ENCODE peak calls at places on chromosomes 7 and 10, in five cellular contexts. O is H1, K is IMR-90, Z is MM.1S, W is HCT116. B is an unnamed sample.

GRCh38 chr10:71302874-71303568 is 16.0 kb upstream of the SLC29A3 start:
- DNase-seq in O (no peak), K (peak), W (peak), Z (peak), B (peak)

GRCh38 chr7:6227294-6227846 is 45.1 kb downstream of the CYTH3 start:
- DNase-seq in Z (no peak), W (no peak), O (no peak), K (peak), B (peak)

GRCh38 chr7:4270268-4270667 is 411.8 kb upstream of the FOXK1 start:
- DNase-seq in K (no peak), O (peak), Z (no peak), W (no peak), B (no peak)

GRCh38 chr10:120460776-120461175 is 3.7 kb downstream of the PLPP4 start:
- DNase-seq in K (peak), O (no peak), Z (no peak), W (no peak), B (no peak)

GRCh38 chr7:33952824-33953223 is 47.5 kb downstream of the BMPER start:
- DNase-seq in O (no peak), Z (no peak), K (peak), W (no peak), B (no peak)

GRCh38 chr7:73397521-73397934 is 36.0 kb upstream of the FZD9 start:
- DNase-seq in W (no peak), Z (no peak), O (peak), K (no peak), B (no peak)

GRCh38 chr7:150788474-150789269 is 11.5 kb downstream of the TMEM176B start:
- DNase-seq in Z (no peak), K (peak), W (no peak), O (no peak), B (no peak)

GRCh38 chr7:12706900-12707536 is 19.6 kb downstream of the ARL4A start:
- DNase-seq in W (no peak), Z (no peak), O (no peak), K (peak), B (peak)

GRCh38 chr10:114499630-114500190 is 95.4 kb upstream of the AFAP1L2 start:
- DNase-seq in O (no peak), K (no peak), W (no peak), Z (peak), B (no peak)

GRCh38 chr10:75717126-75717916 is 285.9 kb downstream of the LRMDA start:
- DNase-seq in Z (no peak), O (no peak), K (no peak), W (no peak), B (no peak)

GRCh38 chr10:86962136-86962980 is 4.0 kb downstream of the SNCG start:
- DNase-seq in Z (no peak), W (no peak), K (no peak), O (no peak), B (no peak)

GRCh38 chr7:128409435-128410091 is at the start of gene IMPDH1:
- DNase-seq in W (no peak), K (peak), O (peak), Z (peak), B (peak)

GRCh38 chr7:157830331-157830730 is 493.5 kb downstream of the DNAJB6 start:
- DNase-seq in Z (no peak), K (no peak), O (no peak), W (no peak), B (no peak)

GRCh38 chr7:15007507-15007906 is 105.0 kb upstream of the DGKB start:
- DNase-seq in O (peak), Z (no peak), K (no peak), W (peak), B (peak)

GRCh38 chr7:144437370-144438191 is 34.1 kb upstream of the NOBOX start:
- DNase-seq in K (peak), O (peak), W (peak), Z (peak), B (peak)

GRCh38 chr10:89295597-89295996 is 6.2 kb upstream of the IFIT2 start:
- DNase-seq in K (peak), O (no peak), W (no peak), Z (peak), B (peak)

GRCh38 chr10:48608279-48608681 is 3.4 kb upstream of the ARHGAP22 start:
- DNase-seq in Z (peak), K (no peak), W (peak), O (peak), B (peak)

GRCh38 chr10:98028168-98028770 is 2.2 kb downstream of the CRTAC1 start:
- DNase-seq in Z (peak), W (peak), O (peak), K (peak), B (peak)

GRCh38 chr10:46995234-46995633 is 84.0 kb downstream of the PTPN20 start:
- DNase-seq in K (no peak), Z (no peak), O (peak), W (no peak), B (peak)

GRCh38 chr10:84588971-84589370 is 260.6 kb downstream of the CCSER2 start:
- DNase-seq in K (no peak), Z (no peak), O (peak), W (no peak), B (no peak)

GRCh38 chr10:36446873-36447272 is 678.5 kb upstream of the ANKRD30A start:
- DNase-seq in Z (no peak), K (no peak), O (no peak), W (no peak), B (no peak)

GRCh38 chr10:63542835-63543575 is 21.8 kb downstream of the REEP3 start:
- DNase-seq in W (peak), Z (no peak), K (peak), O (no peak), B (peak)

GRCh38 chr7:151632750-151633515 is 113.2 kb upstream of the RHEB start:
- DNase-seq in O (peak), Z (peak), K (peak), W (no peak), B (peak)

GRCh38 chr7:4836206-4836661 is 25.6 kb downstream of the PAPOLB start:
- DNase-seq in K (no peak), O (no peak), W (no peak), Z (no peak), B (no peak)

GRCh38 chr7:70093496-70093895 is 495.2 kb downstream of the AUTS2 start:
- DNase-seq in Z (no peak), K (no peak), O (no peak), W (no peak), B (peak)

GRCh38 chr7:117489911-117490310 is 10.1 kb downstream of the CFTR start:
- DNase-seq in Z (no peak), O (no peak), K (no peak), W (no peak), B (no peak)

DNA sequence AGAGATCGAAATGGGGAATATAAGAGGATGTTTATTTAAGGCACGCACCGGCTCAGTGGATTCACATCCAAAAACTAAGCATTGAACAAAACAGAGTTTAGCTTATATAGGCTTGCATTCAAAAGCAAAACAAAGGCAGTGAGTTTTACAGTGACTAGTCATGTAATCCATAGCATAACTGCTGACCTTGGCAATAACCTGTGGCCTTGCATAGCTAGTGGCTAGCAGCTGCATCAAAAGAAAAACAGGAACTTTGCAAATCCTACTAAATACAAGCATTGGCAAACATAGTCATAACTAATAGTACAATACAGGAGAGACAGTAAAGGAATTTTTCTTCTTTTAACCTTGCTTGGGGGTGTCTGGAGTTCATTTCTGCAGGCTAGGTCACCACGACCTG is 9.7 kb upstream of the ZNF485 start:
- DNase-seq in W (no peak), K (no peak), Z (no peak), O (no peak), B (no peak)
- H3K9ac ChIP-seq in W (no peak), K (no peak), Z (no peak), O (no peak), B (no peak)

GRCh38 chr10:6748981-6749630 is 169.0 kb upstream of the PRKCQ start:
- DNase-seq in Z (no peak), O (no peak), K (peak), W (peak), B (peak)

GRCh38 chr10:6751363-6751762 is 171.3 kb upstream of the PRKCQ start:
- DNase-seq in O (no peak), W (no peak), K (no peak), Z (no peak), B (no peak)

GRCh38 chr10:6743291-6743849 is 163.3 kb upstream of the PRKCQ start:
- DNase-seq in Z (no peak), O (no peak), W (no peak), K (no peak), B (no peak)

GRCh38 chr10:6748029-6748428 is 168.0 kb upstream of the PRKCQ start:
- DNase-seq in O (no peak), Z (no peak), W (no peak), K (peak), B (peak)

GRCh38 chr10:6746782-6747181 is 166.7 kb upstream of the PRKCQ start:
- DNase-seq in O (no peak), W (no peak), K (peak), Z (no peak), B (no peak)
- TF ChIP-seq CTCF in O (no peak), W (no peak), K (peak), Z (no peak), B (no peak)

GRCh38 chr10:132591166-132591971 is 53.8 kb downstream of the INPP5A start:
- DNase-seq in K (peak), O (no peak), W (no peak), Z (no peak), B (peak)
- H3K4me2 ChIP-seq in K (peak), O (peak), W (peak), Z (no peak), B (no peak)

GRCh38 chr10:126224967-126225671 is 163.2 kb downstream of the ADAM12 start:
- DNase-seq in O (no peak), Z (no peak), K (no peak), W (no peak), B (no peak)

GRCh38 chr10:126227762-126228134 is 160.5 kb downstream of the ADAM12 start:
- DNase-seq in O (no peak), W (no peak), Z (no peak), K (peak), B (peak)

GRCh38 chr10:126226205-126226604 is 162.1 kb downstream of the ADAM12 start:
- DNase-seq in W (no peak), Z (no peak), O (no peak), K (no peak), B (no peak)

GRCh38 chr10:126225672-126226007 is 162.6 kb downstream of the ADAM12 start:
- DNase-seq in Z (no peak), O (no peak), W (no peak), K (no peak), B (no peak)

GRCh38 chr10:126226988-126227761 is 161.1 kb downstream of the ADAM12 start:
- DNase-seq in Z (no peak), K (no peak), W (no peak), O (no peak), B (no peak)
- H3K9ac ChIP-seq in Z (no peak), K (peak), W (no peak), O (no peak), B (no peak)

GRCh38 chr7:51314726-51315125 is 1.9 kb downstream of the COBL start:
- DNase-seq in O (peak), K (no peak), Z (no peak), W (no peak), B (no peak)

GRCh38 chr7:51315393-51316261 is 982 bp downstream of the COBL start:
- DNase-seq in K (no peak), Z (no peak), O (peak), W (peak), B (no peak)

GRCh38 chr7:51316666-51317581 is at the start of gene COBL:
- DNase-seq in Z (no peak), K (no peak), O (peak), W (no peak), B (no peak)

GRCh38 chr7:51317582-51317910 is 937 bp upstream of the COBL start:
- DNase-seq in O (no peak), K (no peak), Z (no peak), W (no peak), B (no peak)

GRCh38 chr7:51316262-51316665 is 345 bp downstream of the COBL start:
- DNase-seq in W (no peak), Z (peak), K (no peak), O (peak), B (no peak)
- TF ChIP-seq CTCF in W (peak), Z (peak), K (no peak), O (no peak), B (no peak)